ENCODE peak calls at places on chromosomes 1 and 21, in five cellular contexts. V is glutamatergic neuron; Q is CD8-positive, alpha-beta T cell; L is activated CD4-positive, alpha-beta T cell treated with anti-CD3 and anti-CD28 coated beads, Interleukin-2, amount 10 ng/mL, durations not matched to agents 7 days and 5 days; F is ELR. G is an unnamed sample.

GRCh38 chr1:83839566-83840173 is 159.3 kb downstream of the TTLL7 start:
- DNase-seq in V (no peak), Q (no peak), L (no peak), F (peak; percentile 6), G (peak; percentile 77)

GRCh38 chr1:63317007-63317813 is 5.2 kb upstream of the FOXD3 start:
- DNase-seq in V (peak; percentile 84), Q (no peak), L (peak; percentile 59), F (peak; percentile 50), G (peak; percentile 84)

GRCh38 chr21:28212056-28212455 is 780.6 kb downstream of the LTN1 start:
- DNase-seq in V (no peak), Q (no peak), L (no peak), F (no peak), G (no peak)

GRCh38 chr1:6111991-6112689 is 66.5 kb downstream of the KCNAB2 start:
- DNase-seq in V (no peak), Q (no peak), L (no peak), F (no peak), G (no peak)

GRCh38 chr1:215636258-215636965 is 69.3 kb downstream of the KCTD3 start:
- DNase-seq in V (no peak), Q (no peak), L (no peak), F (peak; percentile 5), G (peak; percentile 33)

GRCh38 chr21:26366781-26367180 is 196.2 kb upstream of the APP start:
- DNase-seq in V (no peak), Q (no peak), L (no peak), F (peak; percentile 81), G (peak; percentile 76)

GRCh38 chr21:36235058-36235582 is 78.5 kb downstream of the DOP1B start:
- DNase-seq in V (no peak), Q (no peak), L (no peak), F (no peak), G (no peak)

GRCh38 chr1:183186820-183187219 is 756 bp downstream of the LAMC2 start:
- DNase-seq in V (no peak), Q (no peak), L (no peak), F (no peak), G (no peak)

GRCh38 chr1:86515597-86515996 is 31.3 kb upstream of the CLCA4 start:
- DNase-seq in V (no peak), Q (no peak), L (no peak), F (peak; percentile 67), G (peak; percentile 61)

GRCh38 chr1:245730796-245731195 is 576.0 kb downstream of the KIF26B start:
- DNase-seq in V (no peak), Q (no peak), L (no peak), F (no peak), G (no peak)

GRCh38 chr1:189987509-189987908 is 490.2 kb downstream of the BRINP3 start:
- DNase-seq in V (no peak), Q (no peak), L (no peak), F (no peak), G (no peak)

GRCh38 chr21:17688912-17689874 is 76.5 kb upstream of the BTG3 start:
- DNase-seq in V (peak; percentile 18), Q (peak; percentile 73), L (peak; percentile 21), F (peak; percentile 13), G (peak; percentile 97)

GRCh38 chr21:14559144-14559543 is 13.0 kb upstream of the SAMSN1 start:
- DNase-seq in V (no peak), Q (no peak), L (no peak), F (no peak), G (no peak)

GRCh38 chr1:54360165-54361005 is 45.8 kb downstream of the SSBP3 start:
- DNase-seq in V (no peak), Q (no peak), L (no peak), F (no peak), G (no peak)

GRCh38 chr1:85088408-85088784 is 40.1 kb upstream of the MCOLN3 start:
- DNase-seq in V (no peak), Q (no peak), L (no peak), F (no peak), G (no peak)

GRCh38 chr1:26378879-26379251 is 6.3 kb upstream of the ZNF683 start:
- DNase-seq in V (no peak), Q (no peak), L (no peak), F (no peak), G (no peak)

GRCh38 chr1:180524915-180525695 is 22.7 kb upstream of the ACBD6 start:
- DNase-seq in V (no peak), Q (no peak), L (no peak), F (no peak), G (peak; percentile 97)

GRCh38 chr1:6454856-6455751 is 10.9 kb downstream of the TNFRSF25 start:
- DNase-seq in V (peak; percentile 70), Q (peak; percentile 72), L (no peak), F (peak; percentile 19), G (peak; percentile 38)

GRCh38 chr1:238960071-238960470 is 426.3 kb upstream of the CHRM3 start:
- DNase-seq in V (no peak), Q (no peak), L (no peak), F (peak; percentile 77), G (peak; percentile 88)

GRCh38 chr1:98035587-98035986 is 114.8 kb upstream of the DPYD start:
- DNase-seq in V (no peak), Q (no peak), L (no peak), F (no peak), G (no peak)

GRCh38 chr21:43719748-43720538 is 1.0 kb downstream of the PDXK start:
- DNase-seq in V (peak; percentile 12), Q (no peak), L (no peak), F (peak; percentile 19), G (no peak)

GRCh38 chr1:83931658-83932253 is 67.2 kb downstream of the TTLL7 start:
- DNase-seq in V (no peak), Q (no peak), L (peak; percentile 47), F (peak; percentile 74), G (peak; percentile 54)

GRCh38 chr1:67646145-67647035 is 38.6 kb upstream of the GADD45A start:
- DNase-seq in V (peak; percentile 61), Q (no peak), L (no peak), F (no peak), G (no peak)

G was measured in epithelial cell of esophagus.